ENCODE peak calls at places on chromosomes 1 and 21, in eight cellular contexts. G is fibroblast of mammary gland, F is HFF-Myc, O is WERI-Rb-1, A is A673, Q is testis, H is mesothelial cell of epicardium, E is sigmoid colon. S is an unnamed sample.

GRCh38 chr1:30058966-30059365 is 664.4 kb downstream of the MATN1 start:
- DNase-seq in Q (no peak), O (no peak), E (no peak), A (peak), H (no peak), G (peak), F (peak), S (peak)

GRCh38 chr21:39125752-39126485 is 57.3 kb downstream of the PSMG1 start:
- DNase-seq in O (peak), H (no peak), G (peak), A (peak), Q (peak), F (no peak), E (peak), S (peak)

GRCh38 chr1:102919659-102920058 is 188.7 kb downstream of the COL11A1 start:
- DNase-seq in O (no peak), F (no peak), Q (no peak), H (no peak), E (no peak), G (peak), A (no peak), S (peak)

GRCh38 chr21:42865361-42866160 is 13.8 kb downstream of the WDR4 start:
- DNase-seq in O (no peak), F (no peak), H (no peak), A (peak), E (peak), G (no peak), Q (peak), S (no peak)

GRCh38 chr1:248849152-248849551 is 9.7 kb downstream of the ZNF692 start:
- DNase-seq in E (peak), Q (no peak), G (no peak), O (no peak), A (no peak), F (no peak), H (no peak), S (no peak)

GRCh38 chr1:84368441-84368840 is 29.8 kb upstream of the DNASE2B start:
- DNase-seq in A (no peak), E (no peak), O (no peak), G (no peak), F (no peak), Q (no peak), H (no peak), S (no peak)

GRCh38 chr1:150151291-150152181 is 1.8 kb downstream of the PLEKHO1 start:
- DNase-seq in H (no peak), E (peak), A (no peak), O (peak), Q (no peak), G (peak), F (no peak), S (no peak)

GRCh38 chr21:45866473-45867010 is 115.0 kb upstream of the COL6A1 start:
- DNase-seq in Q (no peak), G (no peak), A (no peak), E (peak), F (no peak), H (no peak), O (no peak), S (no peak)

GRCh38 chr1:87981810-87982209 is 653.1 kb downstream of the LMO4 start:
- DNase-seq in Q (no peak), O (no peak), F (no peak), A (no peak), H (no peak), G (no peak), E (no peak), S (no peak)

GRCh38 chr1:15578921-15579682 is 5.7 kb downstream of the AGMAT start:
- DNase-seq in O (no peak), Q (no peak), H (no peak), E (no peak), A (no peak), F (no peak), G (no peak), S (no peak)

GRCh38 chr1:226637147-226637935 is 88.8 kb downstream of the STUM start:
- DNase-seq in F (no peak), Q (peak), H (no peak), E (peak), G (peak), O (peak), A (no peak), S (no peak)

GRCh38 chr1:55575571-55576279 is 360.6 kb upstream of the USP24 start:
- DNase-seq in Q (no peak), H (no peak), F (no peak), G (no peak), E (peak), O (no peak), A (no peak), S (no peak)

GRCh38 chr1:174074757-174075156 is 52.6 kb upstream of the RC3H1 start:
- DNase-seq in G (peak), H (no peak), F (peak), E (no peak), A (peak), O (no peak), Q (no peak), S (peak)

GRCh38 chr1:35929730-35930592 is 944 bp upstream of the AGO3 start:
- DNase-seq in G (peak), O (peak), F (peak), Q (peak), A (peak), H (peak), E (peak), S (peak)

GRCh38 chr21:45283611-45284455 is 3.9 kb downstream of the POFUT2 start:
- DNase-seq in F (no peak), A (no peak), O (peak), G (no peak), Q (peak), E (peak), H (no peak), S (no peak)

GRCh38 chr1:153374077-153374476 is 1.3 kb downstream of the S100A12 start:
- DNase-seq in O (no peak), Q (no peak), A (no peak), E (no peak), G (no peak), F (no peak), H (no peak), S (no peak)

GRCh38 chr1:205310981-205311704 is 10.4 kb downstream of the NUAK2 start:
- DNase-seq in Q (no peak), A (no peak), O (no peak), G (no peak), F (no peak), H (no peak), E (no peak), S (no peak)

GRCh38 chr21:35052786-35053185 is 3.7 kb upstream of the RUNX1 start:
- DNase-seq in E (no peak), O (no peak), F (no peak), G (no peak), H (no peak), A (no peak), Q (no peak), S (no peak)

GRCh38 chr1:99705385-99705784 is 59.5 kb downstream of the PALMD start:
- DNase-seq in G (no peak), Q (no peak), F (no peak), H (no peak), E (no peak), O (no peak), A (no peak), S (no peak)

GRCh38 chr1:156629825-156630449 is 10.7 kb downstream of the HAPLN2 start:
- DNase-seq in G (no peak), A (no peak), H (no peak), Q (no peak), F (no peak), E (peak), O (no peak), S (no peak)

GRCh38 chr1:86713477-86713876 is 9.1 kb downstream of the SH3GLB1 start:
- DNase-seq in H (no peak), G (no peak), Q (no peak), A (no peak), O (no peak), E (no peak), F (no peak), S (no peak)

GRCh38 chr1:2193514-2194251 is 889 bp downstream of the FAAP20 start:
- DNase-seq in F (no peak), O (no peak), H (no peak), Q (no peak), E (no peak), A (no peak), G (no peak), S (no peak)

GRCh38 chr1:50968021-50968883 is 1.8 kb upstream of the CDKN2C start:
- DNase-seq in Q (peak), A (peak), E (peak), O (peak), F (no peak), G (peak), H (peak), S (peak)
- TF ChIP-seq CTCF in Q (peak), A (peak), E (peak), O (peak), F (peak), G (no peak), H (peak), S (peak)

GRCh38 chr1:63068626-63069025 is 253.7 kb upstream of the FOXD3 start:
- DNase-seq in E (no peak), F (no peak), Q (no peak), H (no peak), A (no peak), O (no peak), G (peak), S (no peak)

GRCh38 chr1:63073530-63074306 is 248.6 kb upstream of the FOXD3 start:
- DNase-seq in Q (peak), A (peak), O (no peak), E (no peak), H (no peak), G (no peak), F (no peak), S (no peak)

GRCh38 chr1:63069214-63069613 is 253.2 kb upstream of the FOXD3 start:
- DNase-seq in A (no peak), Q (no peak), G (no peak), H (no peak), O (no peak), F (no peak), E (no peak), S (no peak)

DNA sequence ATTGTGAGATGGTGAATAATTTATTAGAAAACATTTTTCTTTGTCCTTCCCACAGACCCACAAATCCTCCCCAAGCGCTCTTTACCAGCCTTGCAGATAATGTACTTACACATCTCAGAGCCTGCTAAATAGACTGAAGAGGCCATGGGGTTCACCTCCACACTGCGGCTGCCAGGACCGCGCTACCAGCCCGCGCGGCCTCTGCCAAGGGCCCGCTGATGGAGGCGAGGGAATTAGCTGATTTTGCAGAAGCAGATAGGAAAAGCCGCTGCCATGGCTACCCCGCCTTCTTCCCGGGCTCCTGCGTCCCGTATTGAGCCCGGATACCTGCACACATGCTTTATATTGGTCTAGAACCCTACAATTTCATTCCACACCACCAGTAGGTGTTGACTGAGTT is 248.0 kb upstream of the FOXD3 start:
- DNase-seq in F (no peak), H (no peak), O (no peak), E (no peak), G (no peak), Q (no peak), A (no peak), S (no peak)
- TF ChIP-seq CTCF in F (no peak), H (no peak), O (no peak), E (no peak), G (no peak), Q (no peak), A (no peak), S (no peak)

DNA sequence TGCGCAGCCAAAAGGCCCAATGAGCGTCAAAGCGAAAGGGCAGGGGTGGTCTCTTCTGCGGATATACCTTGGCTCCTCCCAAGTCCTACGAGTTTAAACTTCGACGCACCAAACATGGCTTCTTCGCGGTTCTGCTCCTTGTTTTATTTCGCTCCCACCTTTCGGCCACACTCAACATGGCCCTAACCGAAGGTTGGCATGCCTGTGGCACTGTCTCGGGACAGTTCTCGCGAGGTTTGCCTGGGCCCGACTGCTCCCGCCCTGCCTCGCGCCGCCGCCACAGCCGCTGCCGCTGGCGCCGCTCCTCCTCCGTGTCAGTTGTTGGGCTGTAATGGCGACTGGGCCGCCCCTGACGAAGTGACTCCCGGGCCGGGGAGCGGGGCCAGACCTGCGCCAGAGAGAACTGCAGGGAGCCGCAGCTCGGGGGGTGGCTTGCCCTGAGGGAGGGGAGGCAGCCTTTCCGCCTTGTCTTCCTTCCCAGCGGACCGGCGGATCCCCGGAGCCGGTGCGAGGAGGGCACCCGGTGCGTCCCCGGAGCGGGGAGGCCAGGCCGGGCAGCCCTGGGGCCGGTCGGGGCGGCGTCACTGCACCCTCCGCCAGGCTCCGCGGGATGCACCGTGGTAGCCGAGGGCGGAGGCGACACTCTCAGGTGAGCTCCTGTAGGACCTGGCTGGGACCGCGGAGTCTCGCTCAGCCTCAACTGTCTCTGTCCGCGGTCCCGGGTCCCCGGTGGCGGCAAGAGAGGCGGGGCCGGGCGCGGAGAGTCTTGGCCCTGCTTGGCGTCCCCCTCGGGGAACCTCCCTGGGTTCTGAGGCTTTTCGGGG is at the start of gene CEP350:
- DNase-seq in H (peak), O (peak), F (peak), E (peak), A (peak), Q (peak), G (peak), S (peak)
- TF ChIP-seq CTCF in H (no peak), O (no peak), F (no peak), E (no peak), A (no peak), Q (no peak), G (no peak), S (no peak)

GRCh38 chr1:73898540-73898939 is 299.4 kb downstream of the LRRIQ3 start:
- DNase-seq in Q (no peak), E (no peak), G (no peak), O (no peak), A (no peak), H (no peak), F (no peak), S (no peak)

GRCh38 chr1:73903092-73903491 is 294.9 kb downstream of the LRRIQ3 start:
- DNase-seq in E (no peak), A (no peak), H (no peak), G (no peak), F (no peak), O (no peak), Q (no peak), S (no peak)

GRCh38 chr1:73901656-73902276 is 296.2 kb downstream of the LRRIQ3 start:
- DNase-seq in A (no peak), G (no peak), H (no peak), F (no peak), O (no peak), E (no peak), Q (no peak), S (no peak)

GRCh38 chr1:73899311-73899710 is 298.7 kb downstream of the LRRIQ3 start:
- DNase-seq in F (no peak), G (no peak), H (no peak), E (no peak), O (no peak), A (no peak), Q (no peak), S (no peak)
- TF ChIP-seq CTCF in F (no peak), G (no peak), H (no peak), E (no peak), O (no peak), A (no peak), Q (no peak), S (no peak)

GRCh38 chr1:51922040-51922439 is 43.5 kb upstream of the NRDC start:
- DNase-seq in Q (no peak), O (no peak), E (no peak), H (no peak), A (no peak), G (no peak), F (no peak), S (no peak)
- TF ChIP-seq CTCF in Q (no peak), O (no peak), E (no peak), H (no peak), A (no peak), G (no peak), F (no peak), S (no peak)

GRCh38 chr1:171258429-171258828 is 10.1 kb downstream of the FMO1 start:
- DNase-seq in Q (no peak), H (no peak), O (no peak), E (no peak), G (no peak), A (no peak), F (no peak), S (no peak)

GRCh38 chr1:171257207-171258052 is 9.1 kb downstream of the FMO1 start:
- DNase-seq in G (peak), H (no peak), F (peak), O (no peak), A (peak), Q (peak), E (peak), S (peak)

GRCh38 chr1:171252482-171252881 is 4.2 kb downstream of the FMO1 start:
- DNase-seq in Q (no peak), F (no peak), G (no peak), H (no peak), A (no peak), E (no peak), O (no peak), S (no peak)

GRCh38 chr1:171251741-171252300 is 3.5 kb downstream of the FMO1 start:
- DNase-seq in G (peak), A (peak), Q (peak), H (no peak), E (no peak), F (no peak), O (peak), S (no peak)

GRCh38 chr1:171254859-171255258 is 6.6 kb downstream of the FMO1 start:
- DNase-seq in O (no peak), A (no peak), F (no peak), E (no peak), Q (no peak), G (peak), H (no peak), S (peak)
- TF ChIP-seq CTCF in O (no peak), A (no peak), F (no peak), E (no peak), Q (no peak), G (no peak), H (no peak), S (no peak)

DNA sequence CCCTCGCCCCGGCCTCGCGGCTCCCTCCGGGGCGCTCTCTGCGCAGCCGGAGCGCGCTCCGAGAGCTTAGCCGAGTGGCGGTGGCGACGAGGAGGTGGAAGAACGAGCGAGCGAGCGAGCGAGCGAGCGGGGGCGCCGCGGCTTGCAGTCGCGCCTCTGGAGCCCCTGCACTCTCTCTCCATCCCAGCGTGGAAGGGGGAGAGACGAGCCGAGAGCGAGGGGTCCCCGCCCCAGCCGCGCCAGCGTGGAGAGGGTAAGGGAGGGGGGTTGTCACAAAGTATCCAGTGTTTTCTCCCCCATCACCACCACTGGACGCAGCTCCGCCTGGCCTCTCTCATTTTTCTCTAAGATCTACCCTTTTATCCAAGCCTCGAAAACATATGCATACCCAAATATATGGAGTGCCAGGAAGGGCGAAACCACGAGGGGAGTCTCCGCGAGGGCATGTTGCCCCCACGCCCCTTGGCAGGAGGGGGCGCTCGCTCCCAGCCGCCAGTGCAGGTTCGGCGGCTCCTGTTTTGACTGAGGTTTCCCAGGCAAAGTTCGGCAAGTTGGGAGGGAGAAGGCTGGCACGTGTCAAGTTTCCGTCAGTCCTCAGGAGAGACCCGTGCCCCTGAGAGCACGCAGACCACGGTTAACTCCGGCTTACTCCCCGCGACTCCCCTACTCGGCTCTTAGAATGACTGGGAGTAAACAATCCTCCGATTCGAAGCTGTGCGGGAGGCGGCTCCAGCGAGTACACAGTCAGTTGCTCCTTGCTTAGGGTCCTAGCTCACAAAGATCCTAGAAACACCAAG is 569 bp upstream of the DAB1 start:
- DNase-seq in F (peak), G (peak), Q (peak), A (peak), O (peak), H (no peak), E (no peak), S (peak)
- TF ChIP-seq CTCF in F (peak), G (peak), Q (peak), A (peak), O (peak), H (peak), E (no peak), S (peak)

GRCh38 chr1:180862305-180862704 is 50.4 kb upstream of the KIAA1614 start:
- DNase-seq in F (no peak), G (no peak), H (no peak), O (no peak), E (no peak), A (no peak), Q (no peak), S (no peak)

GRCh38 chr1:180860535-180860934 is 52.2 kb upstream of the KIAA1614 start:
- DNase-seq in O (no peak), A (no peak), F (no peak), H (no peak), Q (no peak), G (no peak), E (no peak), S (no peak)

GRCh38 chr1:180857947-180858768 is 54.5 kb upstream of the KIAA1614 start:
- DNase-seq in A (no peak), G (no peak), F (no peak), H (no peak), E (no peak), O (no peak), Q (no peak), S (peak)

DNA sequence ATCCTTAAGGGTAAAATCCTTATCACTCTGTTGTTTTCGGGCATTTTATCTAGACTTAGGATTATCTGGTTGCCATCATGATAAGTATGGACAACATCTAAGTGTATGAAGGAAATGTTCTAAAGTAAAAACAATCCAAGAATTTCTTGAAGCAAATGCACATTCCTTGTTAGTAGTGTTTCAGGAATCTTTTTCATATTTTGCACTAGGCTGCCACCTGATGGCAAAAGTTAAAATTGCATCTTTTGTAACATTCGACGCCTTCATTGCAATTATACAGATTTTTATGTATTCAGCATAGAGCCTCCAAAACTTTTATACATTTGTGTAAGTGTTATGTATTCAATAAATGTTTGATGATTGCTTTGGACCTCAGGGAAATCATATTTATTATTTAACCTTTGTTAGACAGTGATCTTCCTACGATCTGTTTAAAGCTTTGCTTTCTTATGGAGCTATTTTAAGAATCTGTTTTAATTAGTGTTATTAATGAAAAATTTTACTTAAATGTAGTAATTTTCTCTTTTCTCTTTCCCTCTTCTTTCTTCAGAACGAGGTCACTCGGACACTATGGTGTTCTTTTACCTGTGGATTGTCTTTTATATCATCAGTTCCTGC is 49.4 kb upstream of the KIAA1614 start:
- DNase-seq in E (no peak), F (peak), A (peak), Q (peak), H (no peak), G (peak), O (no peak), S (peak)
- TF ChIP-seq CTCF in E (peak), F (peak), A (peak), Q (peak), H (peak), G (peak), O (peak), S (peak)